ENCODE peak calls at places on chromosomes 11 and 22, in nine cellular contexts. One of them, this sample, is unnamed.

GRCh38 chr11:61152816-61153592 is 8.2 kb downstream of the VPS37C start:
- DNase-seq in CD8-positive, alpha-beta T cell: no peak
- DNase-seq in stomach: no peak
- DNase-seq in ovary: no peak
- DNase-seq in esophagus squamous epithelium: no peak
- DNase-seq in OCI-LY7: no peak
- DNase-seq in adipocyte: peak; percentile 75
- DNase-seq in tibial nerve: no peak
- DNase-seq in heart left ventricle: no peak
- DNase-seq in this sample: no peak

GRCh38 chr22:27218521-27218920 is 561.1 kb downstream of the MIAT start:
- DNase-seq in ovary: peak; percentile 61
- DNase-seq in OCI-LY7: no peak
- DNase-seq in CD8-positive, alpha-beta T cell: no peak
- DNase-seq in tibial nerve: no peak
- DNase-seq in stomach: no peak
- DNase-seq in adipocyte: no peak
- DNase-seq in esophagus squamous epithelium: no peak
- DNase-seq in heart left ventricle: no peak
- DNase-seq in this sample: no peak

GRCh38 chr22:45703758-45704157 is 32.1 kb downstream of the ATXN10 start:
- DNase-seq in adipocyte: no peak
- DNase-seq in esophagus squamous epithelium: no peak
- DNase-seq in ovary: no peak
- DNase-seq in heart left ventricle: no peak
- DNase-seq in stomach: no peak
- DNase-seq in OCI-LY7: no peak
- DNase-seq in tibial nerve: no peak
- DNase-seq in CD8-positive, alpha-beta T cell: no peak
- DNase-seq in this sample: no peak

GRCh38 chr11:132644511-132644910 is 887.8 kb downstream of the OPCML start:
- DNase-seq in ovary: no peak
- DNase-seq in adipocyte: no peak
- DNase-seq in tibial nerve: no peak
- DNase-seq in OCI-LY7: no peak
- DNase-seq in stomach: no peak
- DNase-seq in CD8-positive, alpha-beta T cell: no peak
- DNase-seq in heart left ventricle: no peak
- DNase-seq in esophagus squamous epithelium: no peak
- DNase-seq in this sample: no peak

GRCh38 chr22:32951807-32952153 is 106.4 kb downstream of the SYN3 start:
- DNase-seq in CD8-positive, alpha-beta T cell: no peak
- DNase-seq in ovary: peak; percentile 21
- DNase-seq in adipocyte: no peak
- DNase-seq in OCI-LY7: no peak
- DNase-seq in tibial nerve: no peak
- DNase-seq in heart left ventricle: peak; percentile 65
- DNase-seq in esophagus squamous epithelium: no peak
- DNase-seq in stomach: no peak
- DNase-seq in this sample: no peak

GRCh38 chr22:28771195-28771791 is 1.2 kb upstream of the CCDC117 start:
- DNase-seq in stomach: peak; percentile 84
- DNase-seq in OCI-LY7: no peak
- DNase-seq in CD8-positive, alpha-beta T cell: no peak
- DNase-seq in adipocyte: no peak
- DNase-seq in ovary: no peak
- DNase-seq in tibial nerve: no peak
- DNase-seq in heart left ventricle: no peak
- DNase-seq in esophagus squamous epithelium: no peak
- DNase-seq in this sample: no peak

GRCh38 chr11:75814369-75814685 is 683 bp upstream of the UVRAG start:
- DNase-seq in tibial nerve: no peak
- DNase-seq in stomach: no peak
- DNase-seq in adipocyte: no peak
- DNase-seq in OCI-LY7: no peak
- DNase-seq in ovary: no peak
- DNase-seq in CD8-positive, alpha-beta T cell: no peak
- DNase-seq in esophagus squamous epithelium: peak; percentile 77
- DNase-seq in heart left ventricle: no peak
- DNase-seq in this sample: no peak

GRCh38 chr11:104823638-104824037 is 74.6 kb downstream of the CASP12 start:
- DNase-seq in tibial nerve: no peak
- DNase-seq in heart left ventricle: no peak
- DNase-seq in OCI-LY7: no peak
- DNase-seq in stomach: no peak
- DNase-seq in ovary: no peak
- DNase-seq in CD8-positive, alpha-beta T cell: no peak
- DNase-seq in adipocyte: no peak
- DNase-seq in esophagus squamous epithelium: no peak
- DNase-seq in this sample: no peak

GRCh38 chr11:75239551-75240290 is 853 bp upstream of the TPBGL start:
- DNase-seq in ovary: no peak
- DNase-seq in CD8-positive, alpha-beta T cell: no peak
- DNase-seq in adipocyte: no peak
- DNase-seq in stomach: peak; percentile 17
- DNase-seq in tibial nerve: no peak
- DNase-seq in OCI-LY7: no peak
- DNase-seq in esophagus squamous epithelium: no peak
- DNase-seq in heart left ventricle: no peak
- DNase-seq in this sample: no peak

GRCh38 chr11:82546556-82547162 is 187.0 kb downstream of the FAM181B start:
- DNase-seq in ovary: no peak
- DNase-seq in esophagus squamous epithelium: no peak
- DNase-seq in tibial nerve: no peak
- DNase-seq in CD8-positive, alpha-beta T cell: no peak
- DNase-seq in adipocyte: no peak
- DNase-seq in OCI-LY7: no peak
- DNase-seq in heart left ventricle: no peak
- DNase-seq in stomach: no peak
- DNase-seq in this sample: no peak

DNA sequence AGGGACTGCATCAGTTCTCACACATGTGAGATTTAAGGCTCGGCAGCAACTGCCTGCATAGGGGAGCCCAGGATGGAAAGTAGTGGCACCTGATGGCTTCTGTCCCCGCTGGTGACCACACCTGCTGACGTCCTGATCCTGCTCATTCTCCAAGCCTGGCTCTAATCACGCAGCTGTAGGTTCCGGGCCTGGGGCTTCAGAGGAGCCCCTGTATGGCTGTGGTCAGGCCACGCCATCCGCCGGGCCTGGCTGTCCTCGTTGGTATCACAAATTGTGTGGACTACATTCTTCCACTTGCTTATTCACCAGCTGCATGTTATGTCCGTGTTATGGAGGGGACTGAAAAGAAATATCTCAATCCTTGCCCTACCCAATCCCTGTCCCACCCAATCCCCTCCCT is 580.0 kb downstream of the TBC1D22A start:
- DNase-seq in OCI-LY7: no peak
- DNase-seq in adipocyte: no peak
- DNase-seq in stomach: no peak
- DNase-seq in ovary: no peak
- DNase-seq in CD8-positive, alpha-beta T cell: no peak
- DNase-seq in esophagus squamous epithelium: no peak
- DNase-seq in heart left ventricle: no peak
- DNase-seq in tibial nerve: no peak
- DNase-seq in this sample: no peak
- H3K9me3 ChIP-seq in OCI-LY7: no peaks in the 10 kb centered on the region
- H3K9me3 ChIP-seq in adipocyte: no peaks in the 10 kb centered on the region
- H3K9me3 ChIP-seq in stomach: no peaks in the 10 kb centered on the region
- H3K9me3 ChIP-seq in ovary: no peaks in the 10 kb centered on the region
- H3K9me3 ChIP-seq in CD8-positive, alpha-beta T cell: no peaks in the 10 kb centered on the region
- H3K9me3 ChIP-seq in esophagus squamous epithelium: no peaks in the 10 kb centered on the region
- H3K9me3 ChIP-seq in heart left ventricle: no peaks in the 10 kb centered on the region
- H3K9me3 ChIP-seq in tibial nerve: no peaks in the 10 kb centered on the region
- H3K9me3 ChIP-seq in this sample: no peaks in the 10 kb centered on the region

GRCh38 chr11:133817449-133817848 is 27.9 kb downstream of the SPATA19 start:
- DNase-seq in CD8-positive, alpha-beta T cell: no peak
- DNase-seq in stomach: no peak
- DNase-seq in heart left ventricle: no peak
- DNase-seq in ovary: no peak
- DNase-seq in esophagus squamous epithelium: no peak
- DNase-seq in OCI-LY7: no peak
- DNase-seq in tibial nerve: no peak
- DNase-seq in adipocyte: no peak
- DNase-seq in this sample: no peak
- H3K9me3 ChIP-seq in CD8-positive, alpha-beta T cell: no peaks in the 10 kb centered on the region
- H3K9me3 ChIP-seq in stomach: no peaks in the 10 kb centered on the region
- H3K9me3 ChIP-seq in heart left ventricle: no peaks in the 10 kb centered on the region
- H3K9me3 ChIP-seq in ovary: no peaks in the 10 kb centered on the region
- H3K9me3 ChIP-seq in esophagus squamous epithelium: no peaks in the 10 kb centered on the region
- H3K9me3 ChIP-seq in OCI-LY7: no peaks in the 10 kb centered on the region
- H3K9me3 ChIP-seq in tibial nerve: no peaks in the 10 kb centered on the region
- H3K9me3 ChIP-seq in adipocyte: no peaks in the 10 kb centered on the region
- H3K9me3 ChIP-seq in this sample: no peaks in the 10 kb centered on the region

GRCh38 chr11:41716862-41717261 is 257.4 kb upstream of the LRRC4C start:
- DNase-seq in esophagus squamous epithelium: no peak
- DNase-seq in tibial nerve: no peak
- DNase-seq in ovary: no peak
- DNase-seq in adipocyte: no peak
- DNase-seq in CD8-positive, alpha-beta T cell: no peak
- DNase-seq in heart left ventricle: no peak
- DNase-seq in stomach: no peak
- DNase-seq in OCI-LY7: no peak
- DNase-seq in this sample: no peak
- H3K9me3 ChIP-seq in esophagus squamous epithelium: no peaks in the 10 kb centered on the region
- H3K9me3 ChIP-seq in tibial nerve: no peaks in the 10 kb centered on the region
- H3K9me3 ChIP-seq in ovary: no peaks in the 10 kb centered on the region
- H3K9me3 ChIP-seq in adipocyte: no peaks in the 10 kb centered on the region
- H3K9me3 ChIP-seq in CD8-positive, alpha-beta T cell: no peaks in the 10 kb centered on the region
- H3K9me3 ChIP-seq in heart left ventricle: peaks cover 4% of the 10 kb centered on the region
- H3K9me3 ChIP-seq in stomach: no peaks in the 10 kb centered on the region
- H3K9me3 ChIP-seq in OCI-LY7: no peaks in the 10 kb centered on the region
- H3K9me3 ChIP-seq in this sample: no peaks in the 10 kb centered on the region

GRCh38 chr22:37213218-37213855 is 1.1 kb upstream of the SSTR3 start:
- DNase-seq in adipocyte: no peak
- DNase-seq in stomach: no peak
- DNase-seq in OCI-LY7: no peak
- DNase-seq in esophagus squamous epithelium: no peak
- DNase-seq in heart left ventricle: no peak
- DNase-seq in tibial nerve: no peak
- DNase-seq in CD8-positive, alpha-beta T cell: no peak
- DNase-seq in ovary: no peak
- DNase-seq in this sample: no peak
- H3K9me3 ChIP-seq in adipocyte: no peaks in the 10 kb centered on the region
- H3K9me3 ChIP-seq in stomach: no peaks in the 10 kb centered on the region
- H3K9me3 ChIP-seq in OCI-LY7: no peaks in the 10 kb centered on the region
- H3K9me3 ChIP-seq in esophagus squamous epithelium: no peaks in the 10 kb centered on the region
- H3K9me3 ChIP-seq in heart left ventricle: no peaks in the 10 kb centered on the region
- H3K9me3 ChIP-seq in tibial nerve: no peaks in the 10 kb centered on the region
- H3K9me3 ChIP-seq in CD8-positive, alpha-beta T cell: no peaks in the 10 kb centered on the region
- H3K9me3 ChIP-seq in ovary: no peaks in the 10 kb centered on the region
- H3K9me3 ChIP-seq in this sample: no peaks in the 10 kb centered on the region